ENCODE peak calls at places on chromosomes 5 and 9, in five cellular contexts. I, D, F, B and V are unnamed samples.

GRCh38 chr9:127963041-127963358 is 17.8 kb downstream of the EEIG1 start:
- DNase-seq in I (no peak), D (no peak), F (no peak), B (no peak), V (no peak)

GRCh38 chr9:93131599-93132286 is 2.3 kb downstream of the NINJ1 start:
- DNase-seq in I (no peak), D (no peak), F (no peak), B (no peak), V (no peak)

GRCh38 chr9:69173891-69174644 is at the start of gene TJP2:
- DNase-seq in I (peak; percentile 83), D (peak; percentile 75), F (peak; percentile 54), B (peak; percentile 83), V (peak; percentile 67)

GRCh38 chr9:69981686-69982450 is 61.8 kb upstream of the MAMDC2 start:
- DNase-seq in I (peak; percentile 66), D (peak; percentile 77), F (no peak), B (no peak), V (peak; percentile 47)

GRCh38 chr9:1018121-1018520 is 32.0 kb upstream of the DMRT2 start:
- DNase-seq in I (no peak), D (no peak), F (no peak), B (peak; percentile 65), V (peak; percentile 72)

GRCh38 chr9:136670571-136671253 is 8.0 kb downstream of the EGFL7 start:
- DNase-seq in I (no peak), D (no peak), F (no peak), B (no peak), V (no peak)

GRCh38 chr9:129570450-129571297 is 50.2 kb downstream of the C9orf50 start:
- DNase-seq in I (peak; percentile 78), D (peak; percentile 90), F (no peak), B (peak; percentile 56), V (no peak)

GRCh38 chr5:97009212-97009898 is 73.5 kb downstream of the LNPEP start:
- DNase-seq in I (peak; percentile 29), D (no peak), F (no peak), B (no peak), V (peak; percentile 23)

GRCh38 chr9:124813496-124814177 is 36.7 kb downstream of the OLFML2A start:
- DNase-seq in I (no peak), D (no peak), F (no peak), B (no peak), V (no peak)

GRCh38 chr9:70101265-70101664 is 57.6 kb downstream of the MAMDC2 start:
- DNase-seq in I (peak; percentile 46), D (peak; percentile 85), F (no peak), B (no peak), V (peak; percentile 36)

GRCh38 chr5:150554857-150555256 is 46.9 kb downstream of the NDST1 start:
- DNase-seq in I (no peak), D (no peak), F (no peak), B (no peak), V (no peak)

GRCh38 chr5:72849546-72849945 is 33.1 kb downstream of the TNPO1 start:
- DNase-seq in I (peak; percentile 37), D (no peak), F (no peak), B (no peak), V (peak; percentile 8)

GRCh38 chr5:36272136-36272665 is 29.5 kb downstream of the RANBP3L start:
- DNase-seq in I (no peak), D (no peak), F (no peak), B (no peak), V (no peak)

GRCh38 chr9:3459076-3459475 is 66.7 kb downstream of the RFX3 start:
- DNase-seq in I (no peak), D (no peak), F (no peak), B (no peak), V (no peak)

GRCh38 chr5:153147891-153148623 is 342.4 kb upstream of the GRIA1 start:
- DNase-seq in I (peak; percentile 59), D (no peak), F (peak; percentile 20), B (peak; percentile 52), V (peak; percentile 7)

GRCh38 chr5:42360061-42360460 is 63.2 kb upstream of the GHR start:
- DNase-seq in I (peak; percentile 63), D (peak; percentile 8), F (no peak), B (no peak), V (no peak)

GRCh38 chr9:125754096-125754495 is 6.9 kb downstream of the PBX3 start:
- DNase-seq in I (no peak), D (no peak), F (no peak), B (no peak), V (no peak)

GRCh38 chr9:137454506-137455360 is 4.4 kb downstream of the NSMF start:
- DNase-seq in I (peak; percentile 39), D (no peak), F (peak; percentile 69), B (no peak), V (no peak)

GRCh38 chr9:119289740-119290139 is 79.5 kb downstream of the BRINP1 start:
- DNase-seq in I (peak; percentile 33), D (no peak), F (peak; percentile 64), B (no peak), V (no peak)

GRCh38 chr9:81377310-81377709 is 312.0 kb downstream of the TLE1 start:
- DNase-seq in I (no peak), D (no peak), F (no peak), B (no peak), V (no peak)

GRCh38 chr9:124834586-124834985 is 18.7 kb upstream of the WDR38 start:
- DNase-seq in I (no peak), D (peak; percentile 67), F (no peak), B (no peak), V (no peak)

GRCh38 chr5:175693746-175694145 is 35.9 kb downstream of the HRH2 start:
- DNase-seq in I (no peak), D (no peak), F (no peak), B (no peak), V (no peak)

GRCh38 chr5:150542933-150543445 is 35.1 kb downstream of the NDST1 start:
- DNase-seq in I (peak; percentile 65), D (no peak), F (no peak), B (no peak), V (no peak)

GRCh38 chr9:131432597-131433301 is 38.9 kb downstream of the PRRC2B start:
- DNase-seq in I (peak; percentile 94), D (peak; percentile 97), F (no peak), B (no peak), V (no peak)

GRCh38 chr5:119330367-119331183 is 25.2 kb upstream of the TNFAIP8 start:
- DNase-seq in I (no peak), D (no peak), F (no peak), B (no peak), V (peak; percentile 40)

GRCh38 chr9:108386859-108387384 is 468.9 kb downstream of the ACTL7B start:
- DNase-seq in I (peak; percentile 46), D (peak; percentile 85), F (no peak), B (no peak), V (peak; percentile 26)

DNA sequence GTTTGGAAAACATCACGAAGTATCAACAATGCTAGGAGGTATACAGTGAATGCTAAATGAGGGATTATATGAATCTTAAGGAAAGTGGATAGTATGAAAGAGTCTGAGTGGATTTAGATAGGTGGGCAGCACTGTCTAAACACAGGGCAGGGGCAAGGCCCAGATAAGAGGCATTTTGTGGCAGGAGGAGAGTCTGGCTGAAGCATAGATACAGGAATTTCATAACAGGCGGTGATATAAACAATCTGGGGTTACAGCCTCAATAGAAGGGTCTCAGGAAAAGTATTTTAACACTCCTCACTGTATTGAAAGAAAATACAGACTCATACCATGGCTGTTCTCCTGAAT is 96.9 kb downstream of the PLPP1 start:
- DNase-seq in I (no peak), D (no peak), F (no peak), B (no peak), V (no peak)
- H3K4me3 ChIP-seq in I (no peak overlapping the region), D (no peak overlapping the region), F (no peak overlapping the region), B (no peak overlapping the region), V (no peak overlapping the region)

GRCh38 chr5:178125253-178125916 is 5.4 kb upstream of the RMND5B start:
- DNase-seq in I (no peak), D (no peak), F (no peak), B (no peak), V (no peak)
- H4K91ac ChIP-seq in I (no peak overlapping the region), D (no peak overlapping the region), F (no peak overlapping the region), B (peak overlapping the region; percentile 99), V (no peak overlapping the region)

DNA sequence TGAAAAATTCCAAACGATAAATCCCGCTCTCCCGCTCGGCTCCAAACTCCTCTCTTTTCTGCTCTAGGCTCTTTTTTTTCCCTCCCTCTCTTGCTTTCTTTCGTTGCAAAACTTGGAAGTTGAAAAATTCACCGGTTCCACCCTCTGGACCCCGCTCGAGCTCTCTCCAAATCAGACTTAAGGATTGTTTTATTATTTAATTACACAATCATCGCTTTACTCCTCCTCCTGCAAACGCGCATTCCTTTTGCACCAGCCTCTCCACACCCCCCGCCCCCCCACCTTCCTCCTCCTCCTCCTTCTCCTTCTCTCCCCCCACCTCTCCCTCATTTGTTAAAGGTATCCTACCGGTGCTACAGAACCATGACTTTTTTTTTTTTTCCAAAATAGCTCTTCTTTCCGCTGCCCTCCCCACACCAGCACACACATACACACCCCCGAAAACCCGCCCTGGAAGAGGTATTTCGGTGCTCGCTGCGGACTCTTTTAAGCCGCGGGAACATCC is 535 bp upstream of the NFIB start:
- DNase-seq in I (peak; percentile 64), D (peak; percentile 66), F (no peak), B (no peak), V (peak; percentile 39)
- H2BK5ac ChIP-seq in I (peak overlapping the region; percentile 97), D (no peak overlapping the region), F (no peak overlapping the region), B (peak overlapping the region; percentile 71), V (peak overlapping the region; percentile 36)

DNA sequence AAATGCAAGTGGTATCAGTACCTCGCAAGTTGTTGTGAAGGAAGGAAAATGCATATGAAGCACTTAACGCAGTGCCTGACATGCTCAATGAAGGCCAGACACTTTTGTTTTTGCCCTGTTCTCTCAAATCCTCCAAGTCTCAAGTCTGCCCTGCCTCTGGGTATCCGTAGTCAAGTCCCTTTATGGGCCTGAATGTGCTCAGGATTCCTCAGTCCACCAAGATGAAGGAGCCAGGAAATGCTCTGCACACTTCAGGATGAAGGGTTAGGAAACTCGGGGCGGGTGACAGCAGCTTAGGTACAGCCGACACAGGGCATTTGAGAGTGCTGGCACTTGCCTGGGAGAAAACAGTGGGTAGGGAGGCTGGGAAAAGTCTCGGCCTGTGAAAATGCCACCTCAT is 1.4 kb downstream of the ECSCR start:
- DNase-seq in I (no peak), D (no peak), F (no peak), B (no peak), V (no peak)
- H3K4me3 ChIP-seq in I (no peak overlapping the region), D (no peak overlapping the region), F (no peak overlapping the region), B (no peak overlapping the region), V (no peak overlapping the region)